ENCODE peak calls at places on chromosome 13, in six cellular contexts. I is NAMALWA; W is coronary artery; O is effector CD4-positive, alpha-beta T cell; L is AG08395; X is PC-9. E is an unnamed sample.
A peak's percentile ranks its signal among the peaks of the same experiment; 100 is the strongest.

GRCh38 chr13:49652691-49653305 is 24.5 kb downstream of the ARL11 start:
- DNase-seq in I (peak; percentile 75), W (no peak), O (no peak), L (peak; percentile 65), X (peak; percentile 57), E (no peak)

GRCh38 chr13:88456155-88456554 is 785.0 kb downstream of the SLITRK5 start:
- DNase-seq in I (peak; percentile 63), W (no peak), O (no peak), L (no peak), X (no peak), E (no peak)

GRCh38 chr13:67515895-67516294 is 285.8 kb upstream of the PCDH9 start:
- DNase-seq in I (no peak), W (no peak), O (no peak), L (peak; percentile 21), X (no peak), E (no peak)

GRCh38 chr13:72204291-72204690 is 337.3 kb upstream of the DACH1 start:
- DNase-seq in I (no peak), W (no peak), O (no peak), L (peak; percentile 76), X (no peak), E (no peak)

GRCh38 chr13:65911546-65912193 is 1318.5 kb downstream of the PCDH9 start:
- DNase-seq in I (no peak), W (no peak), O (no peak), L (no peak), X (no peak), E (no peak)

GRCh38 chr13:40974460-40975407 is 44.4 kb downstream of the ELF1 start:
- DNase-seq in I (peak; percentile 89), W (no peak), O (peak; percentile 30), L (peak; percentile 20), X (no peak), E (peak; percentile 54)

GRCh38 chr13:94968040-94968756 is 255.9 kb upstream of the SOX21 start:
- DNase-seq in I (no peak), W (no peak), O (no peak), L (peak; percentile 9), X (no peak), E (no peak)

GRCh38 chr13:66657165-66657895 is 572.8 kb downstream of the PCDH9 start:
- DNase-seq in I (no peak), W (no peak), O (no peak), L (peak; percentile 67), X (peak; percentile 89), E (no peak)

GRCh38 chr13:114151565-114152284 is 19.3 kb upstream of the RASA3 start:
- DNase-seq in I (no peak), W (peak; percentile 55), O (no peak), L (no peak), X (peak; percentile 88), E (peak; percentile 62)

GRCh38 chr13:110470272-110471009 is 91.1 kb downstream of the RAB20 start:
- DNase-seq in I (no peak), W (no peak), O (no peak), L (no peak), X (no peak), E (no peak)

GRCh38 chr13:83216521-83217245 is 665.6 kb downstream of the SLITRK1 start:
- DNase-seq in I (no peak), W (no peak), O (no peak), L (no peak), X (no peak), E (no peak)

GRCh38 chr13:46211521-46212351 is at the start of gene LRRC63:
- DNase-seq in I (peak; percentile 63), W (peak; percentile 77), O (peak; percentile 70), L (peak; percentile 64), X (no peak), E (peak; percentile 79)

GRCh38 chr13:112061367-112062046 is 5.4 kb upstream of the SOX1 start:
- DNase-seq in I (no peak), W (no peak), O (no peak), L (no peak), X (no peak), E (no peak)

GRCh38 chr13:30429721-30430694 is 7.7 kb downstream of the UBE2L5 start:
- DNase-seq in I (no peak), W (no peak), O (no peak), L (peak; percentile 85), X (peak; percentile 85), E (no peak)

GRCh38 chr13:101556676-101557121 is 104.2 kb downstream of the ITGBL1 start:
- DNase-seq in I (no peak), W (no peak), O (no peak), L (peak; percentile 72), X (no peak), E (no peak)

GRCh38 chr13:35923347-35923746 is 207.8 kb downstream of the DCLK1 start:
- DNase-seq in I (no peak), W (no peak), O (no peak), L (peak; percentile 78), X (peak; percentile 86), E (no peak)

GRCh38 chr13:71864981-71865857 is 1.8 kb downstream of the DACH1 start:
- DNase-seq in I (no peak), W (no peak), O (no peak), L (peak; percentile 4), X (no peak), E (no peak)

GRCh38 chr13:113734099-113734825 is 24.8 kb upstream of the TMEM255B start:
- DNase-seq in I (no peak), W (no peak), O (no peak), L (no peak), X (no peak), E (no peak)

GRCh38 chr13:102226591-102226990 is 175.3 kb downstream of the FGF14 start:
- DNase-seq in I (no peak), W (no peak), O (no peak), L (no peak), X (no peak), E (no peak)

GRCh38 chr13:88124142-88124541 is 453.0 kb downstream of the SLITRK5 start:
- DNase-seq in I (no peak), W (no peak), O (no peak), L (no peak), X (no peak), E (no peak)

GRCh38 chr13:42110410-42111155 is 62.1 kb downstream of the DGKH start:
- DNase-seq in I (peak; percentile 87), W (no peak), O (peak; percentile 31), L (peak; percentile 63), X (peak; percentile 45), E (peak; percentile 56)

GRCh38 chr13:50236898-50237318 is 221.7 kb downstream of the KCNRG start:
- DNase-seq in I (no peak), W (no peak), O (peak; percentile 19), L (no peak), X (no peak), E (peak; percentile 50)

GRCh38 chr13:100848304-100848703 is 173.7 kb upstream of the TMTC4 start:
- DNase-seq in I (no peak), W (no peak), O (no peak), L (no peak), X (no peak), E (no peak)

GRCh38 chr13:40096357-40096911 is 441.0 kb downstream of the COG6 start:
- DNase-seq in I (peak; percentile 3), W (no peak), O (no peak), L (no peak), X (no peak), E (peak; percentile 17)

GRCh38 chr13:21060063-21060826 is 1.1 kb downstream of the LATS2 start:
- DNase-seq in I (no peak), W (no peak), O (no peak), L (no peak), X (no peak), E (no peak)

GRCh38 chr13:80033286-80033685 is 307.6 kb downstream of the SPRY2 start:
- DNase-seq in I (no peak), W (no peak), O (no peak), L (no peak), X (no peak), E (no peak)

GRCh38 chr13:113882266-113882627 is 18.4 kb upstream of the GAS6 start:
- DNase-seq in I (no peak), W (no peak), O (no peak), L (no peak), X (no peak), E (no peak)

GRCh38 chr13:37646531-37646930 is 48.0 kb upstream of the POSTN start:
- DNase-seq in I (no peak), W (no peak), O (no peak), L (no peak), X (no peak), E (no peak)

GRCh38 chr13:30600470-30600869 is 17.2 kb upstream of the USPL1 start:
- DNase-seq in I (no peak), W (no peak), O (no peak), L (no peak), X (no peak), E (no peak)

GRCh38 chr13:52449323-52450011 is 967 bp downstream of the VPS36 start:
- DNase-seq in I (no peak), W (no peak), O (no peak), L (no peak), X (no peak), E (no peak)

E was measured in central memory CD4-positive, alpha-beta T cell.